ENCODE peak calls at places on chromosomes 2 and 18, in five cellular contexts. One of them, this sample, is unnamed.

GRCh38 chr2:10552871-10553245 is 104.7 kb upstream of the ODC1 start:
- DNase-seq in RWPE1: no peak
- DNase-seq in testis: no peak
- DNase-seq in left lung: no peak
- DNase-seq in heart right ventricle: no peak
- DNase-seq in this sample: no peak

GRCh38 chr2:11493282-11493681 is 27.3 kb upstream of the E2F6 start:
- DNase-seq in RWPE1: no peak
- DNase-seq in testis: no peak
- DNase-seq in heart right ventricle: no peak
- DNase-seq in left lung: no peak
- DNase-seq in this sample: no peak

GRCh38 chr2:8564475-8564874 is 117.4 kb upstream of the ID2 start:
- DNase-seq in left lung: no peak
- DNase-seq in heart right ventricle: no peak
- DNase-seq in testis: no peak
- DNase-seq in RWPE1: no peak
- DNase-seq in this sample: no peak

GRCh38 chr2:42095923-42096408 is 48.1 kb downstream of the PKDCC start:
- DNase-seq in left lung: peak; percentile 76
- DNase-seq in RWPE1: peak; percentile 52
- DNase-seq in heart right ventricle: peak; percentile 74
- DNase-seq in testis: peak; percentile 90
- DNase-seq in this sample: peak; percentile 87

GRCh38 chr18:74013955-74014354 is 133.7 kb downstream of the FBXO15 start:
- DNase-seq in heart right ventricle: no peak
- DNase-seq in testis: no peak
- DNase-seq in RWPE1: peak; percentile 75
- DNase-seq in left lung: no peak
- DNase-seq in this sample: no peak

GRCh38 chr2:1556776-1557466 is 143.7 kb downstream of the TPO start:
- DNase-seq in left lung: no peak
- DNase-seq in RWPE1: peak; percentile 66
- DNase-seq in heart right ventricle: no peak
- DNase-seq in testis: peak; percentile 74
- DNase-seq in this sample: no peak

GRCh38 chr2:85308951-85309555 is 18.7 kb downstream of the TGOLN2 start:
- DNase-seq in heart right ventricle: peak; percentile 34
- DNase-seq in testis: peak; percentile 75
- DNase-seq in RWPE1: no peak
- DNase-seq in left lung: no peak
- DNase-seq in this sample: no peak

GRCh38 chr2:147345246-147345645 is 499.6 kb upstream of the ACVR2A start:
- DNase-seq in testis: no peak
- DNase-seq in left lung: no peak
- DNase-seq in heart right ventricle: no peak
- DNase-seq in RWPE1: peak; percentile 47
- DNase-seq in this sample: peak; percentile 11

GRCh38 chr2:64019083-64019974 is at the start of gene VPS54:
- DNase-seq in testis: peak; percentile 64
- DNase-seq in heart right ventricle: peak; percentile 48
- DNase-seq in left lung: peak; percentile 62
- DNase-seq in RWPE1: peak; percentile 55
- DNase-seq in this sample: peak; percentile 72

GRCh38 chr2:60742419-60742818 is 13.6 kb upstream of the PAPOLG start:
- DNase-seq in RWPE1: no peak
- DNase-seq in left lung: no peak
- DNase-seq in heart right ventricle: no peak
- DNase-seq in testis: no peak
- DNase-seq in this sample: no peak

GRCh38 chr2:127217470-127218325 is 2.4 kb downstream of the CYP27C1 start:
- DNase-seq in RWPE1: peak; percentile 95
- DNase-seq in heart right ventricle: no peak
- DNase-seq in left lung: no peak
- DNase-seq in testis: no peak
- DNase-seq in this sample: no peak

GRCh38 chr2:169676357-169676756 is 17.8 kb downstream of the CFAP210 start:
- DNase-seq in testis: no peak
- DNase-seq in heart right ventricle: no peak
- DNase-seq in RWPE1: no peak
- DNase-seq in left lung: no peak
- DNase-seq in this sample: peak; percentile 19
- TF ChIP-seq CTCF in testis: no peak
- TF ChIP-seq CTCF in heart right ventricle: no peak
- TF ChIP-seq CTCF in RWPE1: peak; percentile 9
- TF ChIP-seq CTCF in left lung: no peak
- TF ChIP-seq CTCF in this sample: peak; percentile 63

GRCh38 chr2:53028259-53028658 is 739.3 kb upstream of the CHAC2 start:
- DNase-seq in RWPE1: no peak
- DNase-seq in heart right ventricle: no peak
- DNase-seq in testis: no peak
- DNase-seq in left lung: no peak
- DNase-seq in this sample: no peak
- H3K27ac ChIP-seq in RWPE1: no peak overlapping the region
- H3K27ac ChIP-seq in heart right ventricle: no peak overlapping the region
- H3K27ac ChIP-seq in testis: no peak overlapping the region
- H3K27ac ChIP-seq in left lung: no peak overlapping the region
- H3K27ac ChIP-seq in this sample: no peak overlapping the region

GRCh38 chr18:28359177-28359576 is 182.2 kb upstream of the CDH2 start:
- DNase-seq in RWPE1: no peak
- DNase-seq in heart right ventricle: no peak
- DNase-seq in left lung: no peak
- DNase-seq in testis: no peak
- DNase-seq in this sample: peak; percentile 32

GRCh38 chr18:28357785-28358401 is 181.0 kb upstream of the CDH2 start:
- DNase-seq in heart right ventricle: no peak
- DNase-seq in testis: no peak
- DNase-seq in RWPE1: no peak
- DNase-seq in left lung: no peak
- DNase-seq in this sample: peak; percentile 15
- TF ChIP-seq CTCF in heart right ventricle: no peak
- TF ChIP-seq CTCF in testis: no peak
- TF ChIP-seq CTCF in RWPE1: no peak
- TF ChIP-seq CTCF in left lung: no peak
- TF ChIP-seq CTCF in this sample: peak; percentile 32

GRCh38 chr2:96529376-96530143 is 7.0 kb upstream of the ARID5A start:
- DNase-seq in left lung: no peak
- DNase-seq in testis: no peak
- DNase-seq in heart right ventricle: no peak
- DNase-seq in RWPE1: no peak
- DNase-seq in this sample: no peak
- H3K27ac ChIP-seq in left lung: no peak overlapping the region
- H3K27ac ChIP-seq in testis: no peak overlapping the region
- H3K27ac ChIP-seq in heart right ventricle: no peak overlapping the region
- H3K27ac ChIP-seq in RWPE1: no peak overlapping the region
- H3K27ac ChIP-seq in this sample: no peak overlapping the region

GRCh38 chr2:14385043-14385442 is 247.5 kb upstream of the LRATD1 start:
- DNase-seq in left lung: no peak
- DNase-seq in RWPE1: no peak
- DNase-seq in testis: no peak
- DNase-seq in heart right ventricle: no peak
- DNase-seq in this sample: no peak

GRCh38 chr2:14387332-14387731 is 245.2 kb upstream of the LRATD1 start:
- DNase-seq in RWPE1: no peak
- DNase-seq in testis: no peak
- DNase-seq in heart right ventricle: no peak
- DNase-seq in left lung: no peak
- DNase-seq in this sample: no peak

GRCh38 chr2:14388724-14389123 is 243.8 kb upstream of the LRATD1 start:
- DNase-seq in heart right ventricle: no peak
- DNase-seq in testis: no peak
- DNase-seq in left lung: no peak
- DNase-seq in RWPE1: no peak
- DNase-seq in this sample: no peak
- TF ChIP-seq CTCF in heart right ventricle: no peak
- TF ChIP-seq CTCF in testis: no peak
- TF ChIP-seq CTCF in left lung: no peak
- TF ChIP-seq CTCF in RWPE1: no peak
- TF ChIP-seq CTCF in this sample: no peak

GRCh38 chr18:55588876-55589595 is 1.0 kb upstream of the TCF4 start:
- DNase-seq in testis: no peak
- DNase-seq in heart right ventricle: no peak
- DNase-seq in RWPE1: no peak
- DNase-seq in left lung: no peak
- DNase-seq in this sample: peak; percentile 44
- H3K27ac ChIP-seq in testis: peak overlapping the region; percentile 93
- H3K27ac ChIP-seq in heart right ventricle: no peak overlapping the region
- H3K27ac ChIP-seq in RWPE1: no peak overlapping the region
- H3K27ac ChIP-seq in left lung: peak overlapping the region; percentile 91
- H3K27ac ChIP-seq in this sample: peak overlapping the region; percentile 77

GRCh38 chr2:26615336-26616031 is 25.7 kb downstream of the CIB4 start:
- DNase-seq in testis: no peak
- DNase-seq in heart right ventricle: no peak
- DNase-seq in left lung: no peak
- DNase-seq in RWPE1: no peak
- DNase-seq in this sample: no peak
- TF ChIP-seq CTCF in testis: no peak
- TF ChIP-seq CTCF in heart right ventricle: no peak
- TF ChIP-seq CTCF in left lung: no peak
- TF ChIP-seq CTCF in RWPE1: no peak
- TF ChIP-seq CTCF in this sample: no peak

DNA sequence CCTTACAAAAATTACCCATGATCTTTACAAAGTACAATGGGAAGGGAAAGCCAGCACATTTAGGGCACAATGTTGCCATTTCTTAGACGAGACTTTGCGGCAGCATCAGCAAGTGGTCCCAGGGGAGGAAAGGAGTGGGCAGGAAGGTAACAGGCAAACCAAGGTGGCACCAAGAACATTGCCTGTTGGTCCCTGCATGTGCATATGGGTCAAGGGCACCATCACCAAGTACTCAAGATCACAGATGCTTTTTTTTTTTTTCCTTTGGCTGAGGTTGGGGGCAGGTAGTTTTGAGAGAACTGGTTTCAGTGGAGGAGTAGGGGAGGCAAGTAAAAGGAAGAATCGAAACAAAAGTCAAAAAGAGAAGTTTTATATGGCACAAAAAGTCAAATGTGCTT is 753 bp upstream of the CYTIP start:
- DNase-seq in RWPE1: no peak
- DNase-seq in left lung: no peak
- DNase-seq in testis: peak; percentile 33
- DNase-seq in heart right ventricle: no peak
- DNase-seq in this sample: no peak
- H3K27ac ChIP-seq in RWPE1: no peak overlapping the region
- H3K27ac ChIP-seq in left lung: peak overlapping the region; percentile 77
- H3K27ac ChIP-seq in testis: no peak overlapping the region
- H3K27ac ChIP-seq in heart right ventricle: no peak overlapping the region
- H3K27ac ChIP-seq in this sample: no peak overlapping the region

GRCh38 chr18:361100-361732 is 93.4 kb upstream of the THOC1 start:
- DNase-seq in testis: no peak
- DNase-seq in left lung: no peak
- DNase-seq in RWPE1: no peak
- DNase-seq in heart right ventricle: no peak
- DNase-seq in this sample: no peak
- TF ChIP-seq CTCF in testis: no peak
- TF ChIP-seq CTCF in left lung: no peak
- TF ChIP-seq CTCF in RWPE1: no peak
- TF ChIP-seq CTCF in heart right ventricle: no peak
- TF ChIP-seq CTCF in this sample: no peak

This sample was measured in A673.